ENCODE peak calls at places on chromosomes 3 and 15, in six cellular contexts. D is HepG2, N is GM12878, F is K562, Z is GM12891, G is H1. W is an unnamed sample.

GRCh38 chr15:40006003-40006402 is 33.0 kb downstream of the SRP14 start:
- DNase-seq in D (no peak), N (no peak), F (no peak), Z (no peak), G (no peak), W (no peak)

GRCh38 chr3:10263549-10264363 is 15.5 kb downstream of the TATDN2 start:
- DNase-seq in D (no peak), N (no peak), F (peak; percentile 77), Z (no peak), G (peak; percentile 81), W (no peak)

GRCh38 chr3:188244395-188244861 is 90.5 kb downstream of the LPP start:
- DNase-seq in D (no peak), N (no peak), F (no peak), Z (no peak), G (no peak), W (no peak)

GRCh38 chr15:39302936-39303335 is 277.9 kb upstream of the THBS1 start:
- DNase-seq in D (no peak), N (no peak), F (no peak), Z (no peak), G (no peak), W (no peak)

GRCh38 chr3:45682786-45683185 is 6.4 kb upstream of the SACM1L start:
- DNase-seq in D (no peak), N (no peak), F (peak; percentile 28), Z (no peak), G (no peak), W (no peak)

GRCh38 chr3:29071077-29071634 is 209.7 kb upstream of the RBMS3 start:
- DNase-seq in D (no peak), N (no peak), F (no peak), Z (no peak), G (no peak), W (no peak)

GRCh38 chr15:78302579-78302978 is 3.2 kb upstream of the SKIC8 start:
- DNase-seq in D (no peak), N (no peak), F (peak; percentile 29), Z (no peak), G (no peak), W (no peak)

GRCh38 chr3:112005091-112005672 is 6.5 kb downstream of the TAGLN3 start:
- DNase-seq in D (no peak), N (no peak), F (no peak), Z (no peak), G (no peak), W (no peak)

GRCh38 chr3:185651971-185652370 is 65.9 kb downstream of the SENP2 start:
- DNase-seq in D (no peak), N (no peak), F (no peak), Z (no peak), G (no peak), W (no peak)

GRCh38 chr3:146131616-146132410 is 29.2 kb downstream of the PLOD2 start:
- DNase-seq in D (peak; percentile 33), N (no peak), F (no peak), Z (no peak), G (no peak), W (no peak)

DNA sequence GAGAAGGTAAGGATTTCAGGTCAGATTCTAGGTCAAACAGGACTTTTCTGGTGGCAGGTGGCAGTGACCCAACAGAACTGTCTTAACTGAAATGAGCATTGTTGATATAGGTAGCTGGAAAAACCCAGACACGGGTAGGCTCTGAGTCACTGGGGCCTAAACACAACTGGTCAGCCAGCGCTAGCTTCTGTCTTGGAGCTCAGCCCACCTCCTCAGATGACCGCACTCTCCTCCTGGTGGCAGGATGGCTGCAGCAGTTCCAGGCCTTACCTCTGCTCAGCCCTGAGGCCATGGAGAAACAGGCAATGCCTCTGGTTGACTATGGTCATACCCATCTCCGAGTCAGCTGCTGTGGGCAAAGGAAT is 61.1 kb upstream of the GATA2 start:
- DNase-seq in D (peak; percentile 19), N (no peak), F (peak; percentile 54), Z (no peak), G (no peak), W (no peak)
- TF ChIP-seq POLR2AphosphoS5 in D (no peak), N (no peak), F (no peak), Z (no peak), G (no peak), W (no peak)

DNA sequence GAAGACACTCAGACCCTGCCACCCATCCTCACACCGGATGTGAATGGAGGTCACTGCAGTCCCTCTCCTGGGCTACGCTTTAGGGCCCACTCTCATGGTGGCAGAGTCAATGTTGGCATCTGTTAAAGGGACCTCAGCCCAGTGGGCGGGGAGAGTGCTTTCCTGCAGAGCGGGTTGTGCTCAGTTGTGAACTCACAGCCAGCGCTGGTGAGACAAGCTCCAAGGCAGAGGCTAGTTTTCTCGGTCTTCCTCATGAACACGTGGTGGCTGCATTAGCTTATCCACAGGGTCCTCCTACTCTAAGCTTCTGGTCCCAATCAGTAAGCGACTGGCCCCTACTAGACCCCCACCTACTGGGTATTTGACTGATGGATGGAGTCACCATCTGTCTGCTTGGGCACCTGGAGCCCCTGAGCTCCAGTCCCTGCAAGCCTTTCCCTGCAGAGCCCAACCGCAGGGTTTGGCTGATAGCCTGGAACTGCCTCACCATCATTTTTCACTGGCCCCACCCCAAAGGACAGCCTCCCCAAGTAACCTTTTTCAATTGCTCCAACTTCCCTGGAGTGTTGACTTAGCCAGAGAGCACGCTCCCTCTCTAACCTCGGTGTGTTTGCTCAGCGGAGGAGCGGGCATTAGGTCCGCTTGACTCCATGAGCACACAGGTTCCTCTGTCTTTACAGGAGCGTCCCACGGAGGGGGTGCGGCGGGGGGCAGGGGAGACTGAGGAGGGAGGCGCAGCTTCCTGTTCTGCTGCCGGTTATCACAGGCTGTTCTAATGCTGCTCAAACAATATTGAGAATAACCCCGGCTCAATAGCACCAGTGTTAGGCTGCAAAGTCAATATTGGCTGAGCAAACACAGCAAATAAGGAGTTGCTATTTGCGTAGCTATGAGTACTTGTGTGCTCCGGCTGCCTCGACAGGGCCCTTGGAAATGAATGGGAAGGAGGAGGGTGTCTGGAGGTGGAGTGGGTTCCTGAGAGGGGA is 141.7 kb downstream of the RPLP1 start:
- DNase-seq in D (peak; percentile 98), N (no peak), F (peak; percentile 2), Z (no peak), G (no peak), W (no peak)
- TF ChIP-seq POLR2A in D (no peak), N (no peak), F (no peak), Z (no peak), G (no peak), W (no peak)

GRCh38 chr15:90343391-90343790 is 8.7 kb upstream of the ZNF774 start:
- DNase-seq in D (no peak), N (no peak), F (no peak), Z (no peak), G (no peak), W (no peak)
- TF ChIP-seq TAF1 in D (no peak), N (no peak), F (no peak), Z (no peak), G (no peak), W (no peak)

GRCh38 chr3:449711-450110 is 253.1 kb downstream of the CHL1 start:
- DNase-seq in D (no peak), N (no peak), F (no peak), Z (no peak), G (no peak), W (no peak)

GRCh38 chr3:440826-441225 is 244.3 kb downstream of the CHL1 start:
- DNase-seq in D (no peak), N (no peak), F (no peak), Z (no peak), G (no peak), W (no peak)

GRCh38 chr3:447671-448070 is 251.1 kb downstream of the CHL1 start:
- DNase-seq in D (no peak), N (no peak), F (no peak), Z (no peak), G (no peak), W (no peak)

DNA sequence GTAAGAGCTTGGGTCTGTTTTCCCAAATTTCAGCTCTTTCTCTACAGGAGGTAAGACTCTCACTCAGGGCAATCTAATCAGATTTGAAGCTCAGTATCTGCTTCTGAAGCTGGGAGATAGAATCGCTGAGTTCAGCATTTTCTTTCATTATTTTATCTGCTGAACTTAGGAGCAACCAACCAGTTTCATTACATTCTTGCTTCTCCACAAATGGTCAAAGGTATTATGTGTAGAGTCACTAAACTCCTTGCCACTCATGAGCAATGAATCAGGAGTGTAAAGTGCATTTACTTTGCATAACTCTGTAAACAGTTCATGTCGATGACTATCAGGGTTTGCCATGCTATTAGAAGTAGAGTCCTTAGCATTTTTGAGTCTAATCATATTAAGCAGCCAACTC is 249.4 kb downstream of the CHL1 start:
- DNase-seq in D (no peak), N (no peak), F (no peak), Z (no peak), G (no peak), W (no peak)
- TF ChIP-seq POLR2AphosphoS5 in D (no peak), N (no peak), F (no peak), Z (no peak), G (no peak), W (no peak)